ENCODE peak calls at places on chromosome 13, in nine cellular contexts. Z, U, Y, C, A, R, S, W and N are unnamed samples.

GRCh38 chr13:73254827-73255226 is 196.0 kb downstream of the KLF5 start:
- DNase-seq in Z (no peak), U (no peak), Y (no peak), C (no peak), A (no peak), R (no peak), S (no peak), W (no peak), N (no peak)

GRCh38 chr13:71922191-71922590 is 55.2 kb upstream of the DACH1 start:
- DNase-seq in Z (no peak), U (no peak), Y (peak), C (no peak), A (no peak), R (no peak), S (no peak), W (no peak), N (peak)

GRCh38 chr13:40181203-40181845 is 485.1 kb downstream of the FOXO1 start:
- DNase-seq in Z (no peak), U (no peak), Y (peak), C (no peak), A (no peak), R (no peak), S (no peak), W (no peak), N (peak)

GRCh38 chr13:37023871-37024270 is 23.3 kb downstream of the EXOSC8 start:
- DNase-seq in Z (no peak), U (no peak), Y (peak), C (no peak), A (no peak), R (no peak), S (no peak), W (no peak), N (peak)

GRCh38 chr13:98204546-98204945 is 27.5 kb upstream of the RNF113B start:
- DNase-seq in Z (no peak), U (no peak), Y (no peak), C (no peak), A (no peak), R (no peak), S (no peak), W (no peak), N (no peak)

GRCh38 chr13:20170931-20171330 is 10.1 kb upstream of the GJA3 start:
- DNase-seq in Z (no peak), U (no peak), Y (no peak), C (no peak), A (no peak), R (no peak), S (no peak), W (no peak), N (no peak)

GRCh38 chr13:54445865-54446264 is 1417.3 kb downstream of the OLFM4 start:
- DNase-seq in Z (no peak), U (no peak), Y (no peak), C (no peak), A (no peak), R (no peak), S (no peak), W (no peak), N (no peak)

GRCh38 chr13:113109151-113110047 is 3.8 kb downstream of the F7 start:
- DNase-seq in Z (no peak), U (no peak), Y (no peak), C (no peak), A (no peak), R (no peak), S (no peak), W (no peak), N (no peak)

GRCh38 chr13:80338781-80339577 is 1.9 kb downstream of the SPRY2 start:
- DNase-seq in Z (peak), U (peak), Y (peak), C (no peak), A (peak), R (peak), S (peak), W (peak), N (peak)

GRCh38 chr13:46551410-46552301 is 1.3 kb upstream of the LRCH1 start:
- DNase-seq in Z (no peak), U (peak), Y (peak), C (peak), A (peak), R (peak), S (peak), W (peak), N (peak)

GRCh38 chr13:101248739-101249138 is 167.6 kb downstream of the NALCN start:
- DNase-seq in Z (no peak), U (no peak), Y (no peak), C (no peak), A (no peak), R (no peak), S (no peak), W (no peak), N (no peak)

GRCh38 chr13:21389124-21389523 is 70.0 kb downstream of the ZDHHC20 start:
- DNase-seq in Z (no peak), U (no peak), Y (no peak), C (no peak), A (no peak), R (no peak), S (no peak), W (no peak), N (no peak)

GRCh38 chr13:30829788-30830637 is 76.1 kb upstream of the MEDAG start:
- DNase-seq in Z (no peak), U (no peak), Y (peak), C (no peak), A (no peak), R (no peak), S (no peak), W (no peak), N (no peak)

GRCh38 chr13:42395066-42395821 is 123.3 kb downstream of the AKAP11 start:
- DNase-seq in Z (no peak), U (no peak), Y (no peak), C (no peak), A (no peak), R (no peak), S (no peak), W (no peak), N (no peak)

GRCh38 chr13:70893832-70894231 is 785.6 kb upstream of the KLHL1 start:
- DNase-seq in Z (no peak), U (peak), Y (no peak), C (no peak), A (no peak), R (no peak), S (no peak), W (no peak), N (no peak)

GRCh38 chr13:59690857-59691500 is 472.7 kb downstream of the DIAPH3 start:
- DNase-seq in Z (no peak), U (no peak), Y (peak), C (no peak), A (no peak), R (no peak), S (no peak), W (no peak), N (peak)

GRCh38 chr13:67736646-67737420 is 506.7 kb upstream of the PCDH9 start:
- DNase-seq in Z (no peak), U (peak), Y (peak), C (no peak), A (no peak), R (no peak), S (no peak), W (no peak), N (peak)

GRCh38 chr13:112200200-112200599 is 133.3 kb downstream of the SOX1 start:
- DNase-seq in Z (no peak), U (no peak), Y (no peak), C (no peak), A (no peak), R (no peak), S (no peak), W (no peak), N (no peak)

GRCh38 chr13:23992722-23993438 is 95.6 kb upstream of the C1QTNF9B start:
- DNase-seq in Z (no peak), U (no peak), Y (no peak), C (no peak), A (no peak), R (no peak), S (peak), W (no peak), N (no peak)

GRCh38 chr13:82739881-82740280 is 1142.4 kb downstream of the SLITRK1 start:
- DNase-seq in Z (no peak), U (no peak), Y (no peak), C (no peak), A (no peak), R (no peak), S (no peak), W (no peak), N (no peak)

GRCh38 chr13:99442273-99442895 is 58.9 kb upstream of the TM9SF2 start:
- DNase-seq in Z (no peak), U (peak), Y (peak), C (no peak), A (no peak), R (no peak), S (peak), W (no peak), N (peak)

GRCh38 chr13:70203661-70204229 is 95.5 kb upstream of the KLHL1 start:
- DNase-seq in Z (no peak), U (peak), Y (peak), C (no peak), A (no peak), R (no peak), S (no peak), W (no peak), N (no peak)

GRCh38 chr13:93304868-93305613 is 78.4 kb downstream of the GPC6 start:
- DNase-seq in Z (no peak), U (no peak), Y (no peak), C (no peak), A (no peak), R (no peak), S (no peak), W (no peak), N (no peak)

GRCh38 chr13:90719452-90719851 is 628.0 kb upstream of the MIR17HG start:
- DNase-seq in Z (no peak), U (no peak), Y (no peak), C (no peak), A (no peak), R (no peak), S (no peak), W (no peak), N (peak)

GRCh38 chr13:41917641-41918040 is 43.3 kb downstream of the VWA8 start:
- DNase-seq in Z (peak), U (no peak), Y (peak), C (no peak), A (no peak), R (no peak), S (no peak), W (no peak), N (peak)

GRCh38 chr13:90706631-90707030 is 640.9 kb upstream of the MIR17HG start:
- DNase-seq in Z (no peak), U (no peak), Y (no peak), C (no peak), A (no peak), R (no peak), S (no peak), W (no peak), N (no peak)

GRCh38 chr13:106102776-106103175 is 432.7 kb downstream of the EFNB2 start:
- DNase-seq in Z (no peak), U (no peak), Y (no peak), C (no peak), A (no peak), R (no peak), S (no peak), W (no peak), N (no peak)

GRCh38 chr13:106099765-106100164 is 435.7 kb downstream of the EFNB2 start:
- DNase-seq in Z (no peak), U (peak), Y (no peak), C (no peak), A (no peak), R (no peak), S (no peak), W (no peak), N (no peak)

GRCh38 chr13:106098778-106099177 is 436.7 kb downstream of the EFNB2 start:
- DNase-seq in Z (no peak), U (peak), Y (no peak), C (no peak), A (no peak), R (no peak), S (no peak), W (no peak), N (no peak)

GRCh38 chr13:106101201-106101600 is 434.3 kb downstream of the EFNB2 start:
- DNase-seq in Z (no peak), U (no peak), Y (no peak), C (no peak), A (no peak), R (no peak), S (no peak), W (no peak), N (no peak)

GRCh38 chr13:106100261-106100919 is 435.1 kb downstream of the EFNB2 start:
- DNase-seq in Z (no peak), U (peak), Y (no peak), C (no peak), A (no peak), R (no peak), S (no peak), W (no peak), N (no peak)
- H3K4me3 ChIP-seq in Z (no peak), U (peak), Y (no peak), C (no peak), A (no peak), R (no peak), S (no peak), W (no peak), N (no peak)

GRCh38 chr13:22837980-22838615 is 342.7 kb upstream of the SGCG start:
- DNase-seq in Z (no peak), U (no peak), Y (no peak), C (no peak), A (no peak), R (no peak), S (no peak), W (no peak), N (no peak)
- H3K4me3 ChIP-seq in Z (no peak), U (no peak), Y (no peak), C (no peak), A (peak), R (peak), S (no peak), W (peak), N (no peak)

DNA sequence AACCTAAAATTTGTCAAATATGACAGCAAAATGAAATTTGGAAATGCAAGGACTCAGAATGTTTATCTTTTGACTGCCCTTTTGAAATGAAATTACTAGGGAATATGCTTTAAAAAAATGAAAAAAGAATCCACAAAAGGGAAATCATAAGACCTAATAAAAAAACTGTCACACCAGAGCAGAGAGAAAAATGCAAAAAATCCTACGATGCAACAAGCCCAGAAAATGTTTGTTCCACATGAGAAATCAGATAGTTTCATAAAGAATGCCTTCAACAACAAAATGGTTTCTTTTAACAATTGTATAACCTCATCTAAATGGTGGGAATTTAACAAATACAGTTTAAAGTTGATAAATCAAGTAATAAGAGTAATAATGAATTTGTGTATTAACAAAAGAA is 8.0 kb downstream of the LPAR6 start:
- DNase-seq in Z (no peak), U (no peak), Y (no peak), C (no peak), A (no peak), R (no peak), S (no peak), W (no peak), N (no peak)
- H3K4me3 ChIP-seq in Z (no peak), U (no peak), Y (no peak), C (no peak), A (no peak), R (no peak), S (no peak), W (no peak), N (no peak)

GRCh38 chr13:33677215-33677614 is 140.7 kb upstream of the RFC3 start:
- DNase-seq in Z (no peak), U (no peak), Y (no peak), C (no peak), A (no peak), R (no peak), S (no peak), W (no peak), N (no peak)

GRCh38 chr13:33682020-33682564 is 135.9 kb upstream of the RFC3 start:
- DNase-seq in Z (no peak), U (no peak), Y (no peak), C (no peak), A (no peak), R (no peak), S (no peak), W (no peak), N (no peak)

GRCh38 chr13:33678906-33679657 is 138.9 kb upstream of the RFC3 start:
- DNase-seq in Z (no peak), U (no peak), Y (peak), C (peak), A (peak), R (peak), S (peak), W (peak), N (peak)

GRCh38 chr13:33678084-33678483 is 139.9 kb upstream of the RFC3 start:
- DNase-seq in Z (no peak), U (no peak), Y (no peak), C (no peak), A (no peak), R (no peak), S (no peak), W (no peak), N (no peak)

DNA sequence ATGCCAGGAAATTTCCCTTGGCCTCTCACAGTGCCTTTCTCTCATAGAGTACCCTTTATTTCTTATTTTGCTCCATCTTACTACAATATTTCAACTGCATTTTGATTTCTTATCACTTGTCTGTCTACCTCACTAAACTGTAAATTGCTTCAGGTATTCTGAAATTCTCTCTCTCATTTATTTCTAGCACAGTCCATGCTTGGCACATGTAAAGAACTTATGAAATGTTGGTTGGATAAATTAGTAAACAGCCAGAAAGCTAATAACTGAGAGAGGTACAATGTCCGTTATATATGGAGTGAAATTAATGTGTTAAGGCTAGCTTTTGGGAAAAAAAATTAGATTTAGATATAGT is 138.3 kb upstream of the RFC3 start:
- DNase-seq in Z (no peak), U (no peak), Y (no peak), C (no peak), A (no peak), R (no peak), S (no peak), W (no peak), N (no peak)
- H3K4me3 ChIP-seq in Z (no peak), U (no peak), Y (no peak), C (peak), A (no peak), R (no peak), S (no peak), W (no peak), N (no peak)

GRCh38 chr13:94701313-94702180 is 10.8 kb downstream of the SOX21 start:
- DNase-seq in Z (no peak), U (no peak), Y (no peak), C (no peak), A (no peak), R (no peak), S (no peak), W (no peak), N (no peak)
- H3K4me3 ChIP-seq in Z (no peak), U (no peak), Y (no peak), C (no peak), A (no peak), R (no peak), S (no peak), W (no peak), N (no peak)